ENCODE peak calls at places on chromosomes 1 and 21, in seven cellular contexts. One of them, this sample, is unnamed.

GRCh38 chr1:204846546-204846945 is 24.1 kb upstream of the NFASC start:
- DNase-seq in brain microvascular endothelial cell: no peak
- DNase-seq in body of pancreas: peak
- DNase-seq in upper lobe of right lung: no peak
- DNase-seq in lower lobe of right lung: no peak
- DNase-seq in ovary: no peak
- DNase-seq in HepG2: no peak
- DNase-seq in this sample: no peak

GRCh38 chr1:209937996-209938959 is at the start of gene SYT14:
- DNase-seq in brain microvascular endothelial cell: peak
- DNase-seq in body of pancreas: peak
- DNase-seq in upper lobe of right lung: no peak
- DNase-seq in lower lobe of right lung: no peak
- DNase-seq in ovary: no peak
- DNase-seq in HepG2: no peak
- DNase-seq in this sample: peak

GRCh38 chr21:41460578-41461527 is 34.8 kb downstream of the MX1 start:
- DNase-seq in brain microvascular endothelial cell: peak
- DNase-seq in body of pancreas: peak
- DNase-seq in upper lobe of right lung: peak
- DNase-seq in lower lobe of right lung: peak
- DNase-seq in ovary: peak
- DNase-seq in HepG2: peak
- DNase-seq in this sample: peak

GRCh38 chr1:227959325-227959860 is 11.7 kb upstream of the WNT9A start:
- DNase-seq in brain microvascular endothelial cell: no peak
- DNase-seq in body of pancreas: no peak
- DNase-seq in upper lobe of right lung: peak
- DNase-seq in lower lobe of right lung: no peak
- DNase-seq in ovary: no peak
- DNase-seq in HepG2: no peak
- DNase-seq in this sample: no peak

GRCh38 chr1:198492872-198493271 is 47.6 kb downstream of the ATP6V1G3 start:
- DNase-seq in brain microvascular endothelial cell: peak
- DNase-seq in body of pancreas: no peak
- DNase-seq in upper lobe of right lung: no peak
- DNase-seq in lower lobe of right lung: no peak
- DNase-seq in ovary: no peak
- DNase-seq in HepG2: no peak
- DNase-seq in this sample: no peak

GRCh38 chr1:211382714-211383480 is 56.3 kb downstream of the TRAF5 start:
- DNase-seq in brain microvascular endothelial cell: peak
- DNase-seq in body of pancreas: peak
- DNase-seq in upper lobe of right lung: peak
- DNase-seq in lower lobe of right lung: peak
- DNase-seq in ovary: peak
- DNase-seq in HepG2: peak
- DNase-seq in this sample: peak

GRCh38 chr1:221736714-221737113 is 5.2 kb downstream of the DUSP10 start:
- DNase-seq in brain microvascular endothelial cell: no peak
- DNase-seq in body of pancreas: no peak
- DNase-seq in upper lobe of right lung: no peak
- DNase-seq in lower lobe of right lung: no peak
- DNase-seq in ovary: no peak
- DNase-seq in HepG2: no peak
- DNase-seq in this sample: no peak

GRCh38 chr1:150955274-150955673 is 19.4 kb downstream of the CERS2 start:
- DNase-seq in brain microvascular endothelial cell: no peak
- DNase-seq in body of pancreas: no peak
- DNase-seq in upper lobe of right lung: no peak
- DNase-seq in lower lobe of right lung: no peak
- DNase-seq in ovary: no peak
- DNase-seq in HepG2: no peak
- DNase-seq in this sample: no peak

GRCh38 chr1:54324750-54325704 is 81.2 kb downstream of the SSBP3 start:
- DNase-seq in brain microvascular endothelial cell: no peak
- DNase-seq in body of pancreas: no peak
- DNase-seq in upper lobe of right lung: no peak
- DNase-seq in lower lobe of right lung: no peak
- DNase-seq in ovary: peak
- DNase-seq in HepG2: no peak
- DNase-seq in this sample: no peak

GRCh38 chr1:24351247-24351646 is 32.1 kb downstream of the GRHL3 start:
- DNase-seq in brain microvascular endothelial cell: no peak
- DNase-seq in body of pancreas: no peak
- DNase-seq in upper lobe of right lung: no peak
- DNase-seq in lower lobe of right lung: no peak
- DNase-seq in ovary: no peak
- DNase-seq in HepG2: no peak
- DNase-seq in this sample: no peak

GRCh38 chr1:154614247-154614646 is 6.3 kb upstream of the ADAR start:
- DNase-seq in brain microvascular endothelial cell: no peak
- DNase-seq in body of pancreas: no peak
- DNase-seq in upper lobe of right lung: no peak
- DNase-seq in lower lobe of right lung: no peak
- DNase-seq in ovary: no peak
- DNase-seq in HepG2: peak
- DNase-seq in this sample: no peak

GRCh38 chr1:94143173-94143808 is 22.3 kb upstream of the ABCA4 start:
- DNase-seq in brain microvascular endothelial cell: no peak
- DNase-seq in body of pancreas: no peak
- DNase-seq in upper lobe of right lung: no peak
- DNase-seq in lower lobe of right lung: no peak
- DNase-seq in ovary: no peak
- DNase-seq in HepG2: no peak
- DNase-seq in this sample: no peak

GRCh38 chr1:33714421-33714820 is 149.5 kb upstream of the HMGB4 start:
- DNase-seq in brain microvascular endothelial cell: no peak
- DNase-seq in body of pancreas: no peak
- DNase-seq in upper lobe of right lung: no peak
- DNase-seq in lower lobe of right lung: no peak
- DNase-seq in ovary: no peak
- DNase-seq in HepG2: no peak
- DNase-seq in this sample: no peak

GRCh38 chr1:198125995-198126758 is 30.6 kb upstream of the NEK7 start:
- DNase-seq in brain microvascular endothelial cell: peak
- DNase-seq in body of pancreas: no peak
- DNase-seq in upper lobe of right lung: no peak
- DNase-seq in lower lobe of right lung: no peak
- DNase-seq in ovary: no peak
- DNase-seq in HepG2: peak
- DNase-seq in this sample: peak

GRCh38 chr1:218475275-218475674 is 130.1 kb downstream of the TGFB2 start:
- DNase-seq in brain microvascular endothelial cell: no peak
- DNase-seq in body of pancreas: no peak
- DNase-seq in upper lobe of right lung: no peak
- DNase-seq in lower lobe of right lung: no peak
- DNase-seq in ovary: no peak
- DNase-seq in HepG2: no peak
- DNase-seq in this sample: no peak

GRCh38 chr1:181349512-181349911 is 133.8 kb upstream of the CACNA1E start:
- DNase-seq in brain microvascular endothelial cell: no peak
- DNase-seq in body of pancreas: no peak
- DNase-seq in upper lobe of right lung: no peak
- DNase-seq in lower lobe of right lung: no peak
- DNase-seq in ovary: no peak
- DNase-seq in HepG2: no peak
- DNase-seq in this sample: no peak

GRCh38 chr21:36928960-36929359 is 37.5 kb downstream of the HLCS start:
- DNase-seq in brain microvascular endothelial cell: no peak
- DNase-seq in body of pancreas: peak
- DNase-seq in upper lobe of right lung: no peak
- DNase-seq in lower lobe of right lung: no peak
- DNase-seq in ovary: no peak
- DNase-seq in HepG2: no peak
- DNase-seq in this sample: no peak

GRCh38 chr1:53617382-53618217 is 121.4 kb downstream of the GLIS1 start:
- DNase-seq in brain microvascular endothelial cell: no peak
- DNase-seq in body of pancreas: no peak
- DNase-seq in upper lobe of right lung: peak
- DNase-seq in lower lobe of right lung: no peak
- DNase-seq in ovary: no peak
- DNase-seq in HepG2: no peak
- DNase-seq in this sample: no peak

GRCh38 chr1:227892930-227893695 is 54.6 kb downstream of the WNT9A start:
- DNase-seq in brain microvascular endothelial cell: no peak
- DNase-seq in body of pancreas: peak
- DNase-seq in upper lobe of right lung: peak
- DNase-seq in lower lobe of right lung: peak
- DNase-seq in ovary: peak
- DNase-seq in HepG2: no peak
- DNase-seq in this sample: no peak

GRCh38 chr1:48102766-48103165 is 105.6 kb upstream of the TRABD2B start:
- DNase-seq in brain microvascular endothelial cell: no peak
- DNase-seq in body of pancreas: no peak
- DNase-seq in upper lobe of right lung: no peak
- DNase-seq in lower lobe of right lung: no peak
- DNase-seq in ovary: no peak
- DNase-seq in HepG2: no peak
- DNase-seq in this sample: no peak

GRCh38 chr1:48107516-48107915 is 110.3 kb upstream of the TRABD2B start:
- DNase-seq in brain microvascular endothelial cell: no peak
- DNase-seq in body of pancreas: no peak
- DNase-seq in upper lobe of right lung: no peak
- DNase-seq in lower lobe of right lung: no peak
- DNase-seq in ovary: no peak
- DNase-seq in HepG2: no peak
- DNase-seq in this sample: no peak

GRCh38 chr1:48106049-48106448 is 108.9 kb upstream of the TRABD2B start:
- DNase-seq in brain microvascular endothelial cell: no peak
- DNase-seq in body of pancreas: no peak
- DNase-seq in upper lobe of right lung: no peak
- DNase-seq in lower lobe of right lung: no peak
- DNase-seq in ovary: no peak
- DNase-seq in HepG2: no peak
- DNase-seq in this sample: no peak

GRCh38 chr1:48103495-48103894 is 106.3 kb upstream of the TRABD2B start:
- DNase-seq in brain microvascular endothelial cell: no peak
- DNase-seq in body of pancreas: no peak
- DNase-seq in upper lobe of right lung: no peak
- DNase-seq in lower lobe of right lung: no peak
- DNase-seq in ovary: no peak
- DNase-seq in HepG2: no peak
- DNase-seq in this sample: no peak

DNA sequence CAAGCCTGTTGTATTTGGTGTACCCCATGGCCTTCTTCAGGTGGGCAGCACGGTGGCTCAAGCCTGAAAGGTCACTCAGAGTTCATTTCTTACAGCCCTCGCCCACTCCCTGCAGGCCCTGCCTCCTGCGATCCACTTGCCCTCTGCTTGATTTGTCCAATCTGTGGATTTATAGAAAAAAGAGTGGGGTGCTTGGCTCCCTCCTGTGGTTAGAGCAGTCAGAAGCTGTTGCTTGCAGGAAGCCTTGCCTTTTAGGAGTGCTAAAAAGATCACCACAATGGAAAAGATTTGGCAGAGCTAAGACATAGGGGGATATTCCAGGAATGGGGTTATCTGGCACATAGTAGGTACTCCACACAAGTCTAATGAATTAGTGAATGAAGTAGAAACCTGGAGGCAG is 108.0 kb upstream of the TRABD2B start:
- DNase-seq in brain microvascular endothelial cell: no peak
- DNase-seq in body of pancreas: no peak
- DNase-seq in upper lobe of right lung: no peak
- DNase-seq in lower lobe of right lung: no peak
- DNase-seq in ovary: no peak
- DNase-seq in HepG2: no peak
- DNase-seq in this sample: no peak
- TF ChIP-seq CTCF in brain microvascular endothelial cell: peak
- TF ChIP-seq CTCF in body of pancreas: no peak
- TF ChIP-seq CTCF in upper lobe of right lung: peak
- TF ChIP-seq CTCF in lower lobe of right lung: no peak
- TF ChIP-seq CTCF in ovary: no peak
- TF ChIP-seq CTCF in HepG2: no peak
- TF ChIP-seq CTCF in this sample: peak

GRCh38 chr21:45408271-45408791 is 3.4 kb downstream of the COL18A1 start:
- DNase-seq in brain microvascular endothelial cell: no peak
- DNase-seq in body of pancreas: no peak
- DNase-seq in upper lobe of right lung: no peak
- DNase-seq in lower lobe of right lung: peak
- DNase-seq in ovary: peak
- DNase-seq in HepG2: no peak
- DNase-seq in this sample: no peak
- H3K4me3 ChIP-seq in brain microvascular endothelial cell: no peak
- H3K4me3 ChIP-seq in body of pancreas: no peak
- H3K4me3 ChIP-seq in upper lobe of right lung: no peak
- H3K4me3 ChIP-seq in lower lobe of right lung: no peak
- H3K4me3 ChIP-seq in ovary: no peak
- H3K4me3 ChIP-seq in HepG2: peak
- H3K4me3 ChIP-seq in this sample: no peak

GRCh38 chr1:105462308-105462707 is 1594.2 kb upstream of the PRMT6 start:
- DNase-seq in brain microvascular endothelial cell: no peak
- DNase-seq in body of pancreas: no peak
- DNase-seq in upper lobe of right lung: no peak
- DNase-seq in lower lobe of right lung: no peak
- DNase-seq in ovary: no peak
- DNase-seq in HepG2: no peak
- DNase-seq in this sample: no peak
- TF ChIP-seq CTCF in brain microvascular endothelial cell: no peak
- TF ChIP-seq CTCF in body of pancreas: no peak
- TF ChIP-seq CTCF in upper lobe of right lung: no peak
- TF ChIP-seq CTCF in lower lobe of right lung: no peak
- TF ChIP-seq CTCF in ovary: no peak
- TF ChIP-seq CTCF in HepG2: no peak
- TF ChIP-seq CTCF in this sample: no peak

GRCh38 chr1:10192263-10192662 is 18.1 kb upstream of the KIF1B start:
- DNase-seq in brain microvascular endothelial cell: no peak
- DNase-seq in body of pancreas: no peak
- DNase-seq in upper lobe of right lung: no peak
- DNase-seq in lower lobe of right lung: no peak
- DNase-seq in ovary: no peak
- DNase-seq in HepG2: no peak
- DNase-seq in this sample: no peak

GRCh38 chr1:10200620-10201019 is 9.8 kb upstream of the KIF1B start:
- DNase-seq in brain microvascular endothelial cell: no peak
- DNase-seq in body of pancreas: no peak
- DNase-seq in upper lobe of right lung: no peak
- DNase-seq in lower lobe of right lung: no peak
- DNase-seq in ovary: no peak
- DNase-seq in HepG2: no peak
- DNase-seq in this sample: no peak

GRCh38 chr1:10193340-10193739 is 17.0 kb upstream of the KIF1B start:
- DNase-seq in brain microvascular endothelial cell: no peak
- DNase-seq in body of pancreas: no peak
- DNase-seq in upper lobe of right lung: no peak
- DNase-seq in lower lobe of right lung: no peak
- DNase-seq in ovary: no peak
- DNase-seq in HepG2: no peak
- DNase-seq in this sample: no peak

GRCh38 chr1:10195570-10195969 is 14.8 kb upstream of the KIF1B start:
- DNase-seq in brain microvascular endothelial cell: peak
- DNase-seq in body of pancreas: no peak
- DNase-seq in upper lobe of right lung: no peak
- DNase-seq in lower lobe of right lung: no peak
- DNase-seq in ovary: no peak
- DNase-seq in HepG2: peak
- DNase-seq in this sample: peak

DNA sequence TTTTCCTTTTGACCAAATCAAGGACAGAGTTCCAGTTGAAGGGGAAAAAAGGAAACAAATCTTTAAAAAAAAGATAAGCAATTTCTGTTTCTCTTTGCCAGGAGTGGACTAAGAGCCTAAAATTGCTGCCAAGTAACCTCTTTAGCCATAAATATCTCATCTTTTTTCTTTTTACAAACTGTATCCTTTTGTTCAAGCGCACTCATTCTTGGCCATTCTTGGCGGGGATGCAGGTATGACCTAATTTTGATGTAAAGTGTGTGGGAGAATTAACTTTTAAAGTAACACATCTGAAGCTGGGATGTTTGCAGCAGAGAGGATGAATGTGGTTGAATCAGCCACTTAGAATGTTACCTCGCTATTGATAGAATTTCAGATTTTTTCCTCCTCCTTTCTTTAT is 13.4 kb upstream of the KIF1B start:
- DNase-seq in brain microvascular endothelial cell: no peak
- DNase-seq in body of pancreas: no peak
- DNase-seq in upper lobe of right lung: no peak
- DNase-seq in lower lobe of right lung: no peak
- DNase-seq in ovary: no peak
- DNase-seq in HepG2: no peak
- DNase-seq in this sample: no peak
- H3K4me3 ChIP-seq in brain microvascular endothelial cell: no peak
- H3K4me3 ChIP-seq in body of pancreas: no peak
- H3K4me3 ChIP-seq in upper lobe of right lung: no peak
- H3K4me3 ChIP-seq in lower lobe of right lung: no peak
- H3K4me3 ChIP-seq in ovary: no peak
- H3K4me3 ChIP-seq in HepG2: no peak
- H3K4me3 ChIP-seq in this sample: no peak